ENCODE peak calls at places on chromosomes 6 and 20, in eight cellular contexts. S, J, F, K, L, U, A and Q are unnamed samples.

GRCh38 chr6:39330476-39330875 is 8.0 kb upstream of the KCNK16 start:
- DNase-seq in J (peak; percentile 48), A (no peak), K (no peak), L (no peak), U (no peak), S (peak; percentile 62), F (no peak), Q (peak; percentile 30)

GRCh38 chr6:88662653-88663174 is 300.7 kb downstream of the RNGTT start:
- DNase-seq in K (no peak), F (no peak), U (no peak), A (no peak), J (no peak), L (no peak), S (no peak), Q (no peak)

GRCh38 chr6:79506251-79506650 is 31.0 kb downstream of the LCA5 start:
- DNase-seq in L (peak; percentile 63), A (no peak), K (no peak), U (peak; percentile 7), F (no peak), J (no peak), S (no peak), Q (no peak)

GRCh38 chr6:16731503-16732018 is 29.7 kb downstream of the ATXN1 start:
- DNase-seq in L (no peak), F (peak; percentile 10), K (no peak), U (no peak), A (no peak), S (no peak), J (no peak), Q (no peak)

GRCh38 chr6:49766762-49767161 is 20.3 kb downstream of the PGK2 start:
- DNase-seq in F (no peak), U (no peak), S (no peak), K (no peak), J (no peak), L (no peak), A (no peak), Q (no peak)

GRCh38 chr6:143125455-143125854 is 64.8 kb downstream of the AIG1 start:
- DNase-seq in L (no peak), J (no peak), U (peak; percentile 38), S (no peak), F (no peak), K (no peak), A (no peak), Q (no peak)

GRCh38 chr6:52995913-52996685 is 1.0 kb upstream of the GSTA4 start:
- DNase-seq in L (peak; percentile 81), F (peak; percentile 69), A (peak; percentile 78), S (no peak), J (peak; percentile 34), K (peak; percentile 96), U (peak; percentile 89), Q (peak; percentile 21)

GRCh38 chr6:81793811-81794210 is 41.3 kb upstream of the TENT5A start:
- DNase-seq in S (no peak), U (peak; percentile 42), A (no peak), L (no peak), F (no peak), K (no peak), J (no peak), Q (no peak)

GRCh38 chr6:25640871-25641270 is 11.1 kb upstream of the SCGN start:
- DNase-seq in U (no peak), A (no peak), L (no peak), K (no peak), J (no peak), S (no peak), F (no peak), Q (no peak)

GRCh38 chr6:25640446-25640845 is 11.6 kb upstream of the SCGN start:
- DNase-seq in F (no peak), K (no peak), L (no peak), A (no peak), J (no peak), U (no peak), S (no peak), Q (no peak)

GRCh38 chr6:25641377-25641776 is 10.6 kb upstream of the SCGN start:
- DNase-seq in S (no peak), A (no peak), U (no peak), K (no peak), L (no peak), F (no peak), J (no peak), Q (no peak)

GRCh38 chr6:25642667-25643328 is 9.2 kb upstream of the SCGN start:
- DNase-seq in F (no peak), K (no peak), L (no peak), S (no peak), U (no peak), J (no peak), A (no peak), Q (no peak)

GRCh38 chr6:25641940-25642666 is 9.9 kb upstream of the SCGN start:
- DNase-seq in A (no peak), J (no peak), L (no peak), S (no peak), F (no peak), K (no peak), U (no peak), Q (no peak)
- H3K27ac ChIP-seq in A (no peak overlapping the region), J (no peak overlapping the region), L (no peak overlapping the region), S (no peak overlapping the region), F (no peak overlapping the region), K (no peak overlapping the region), U (no peak overlapping the region), Q (no peak overlapping the region)

GRCh38 chr6:73515204-73516101 is 5.4 kb downstream of the EEF1A1 start:
- DNase-seq in F (peak; percentile 84), K (peak; percentile 85), S (no peak), J (no peak), U (peak; percentile 80), L (peak; percentile 59), A (no peak), Q (peak; percentile 66)

GRCh38 chr6:73514746-73515110 is 6.1 kb downstream of the EEF1A1 start:
- DNase-seq in U (no peak), A (no peak), S (no peak), K (no peak), J (no peak), L (no peak), F (peak; percentile 9), Q (no peak)

GRCh38 chr6:73513496-73513854 is 7.4 kb downstream of the EEF1A1 start:
- DNase-seq in F (peak; percentile 30), K (no peak), A (no peak), L (no peak), U (no peak), J (no peak), S (no peak), Q (no peak)

GRCh38 chr6:73519943-73520687 is 717 bp downstream of the EEF1A1 start:
- DNase-seq in U (peak; percentile 69), S (peak; percentile 73), L (peak; percentile 76), A (peak; percentile 96), J (peak; percentile 64), K (peak; percentile 87), F (peak; percentile 76), Q (peak; percentile 75)

DNA sequence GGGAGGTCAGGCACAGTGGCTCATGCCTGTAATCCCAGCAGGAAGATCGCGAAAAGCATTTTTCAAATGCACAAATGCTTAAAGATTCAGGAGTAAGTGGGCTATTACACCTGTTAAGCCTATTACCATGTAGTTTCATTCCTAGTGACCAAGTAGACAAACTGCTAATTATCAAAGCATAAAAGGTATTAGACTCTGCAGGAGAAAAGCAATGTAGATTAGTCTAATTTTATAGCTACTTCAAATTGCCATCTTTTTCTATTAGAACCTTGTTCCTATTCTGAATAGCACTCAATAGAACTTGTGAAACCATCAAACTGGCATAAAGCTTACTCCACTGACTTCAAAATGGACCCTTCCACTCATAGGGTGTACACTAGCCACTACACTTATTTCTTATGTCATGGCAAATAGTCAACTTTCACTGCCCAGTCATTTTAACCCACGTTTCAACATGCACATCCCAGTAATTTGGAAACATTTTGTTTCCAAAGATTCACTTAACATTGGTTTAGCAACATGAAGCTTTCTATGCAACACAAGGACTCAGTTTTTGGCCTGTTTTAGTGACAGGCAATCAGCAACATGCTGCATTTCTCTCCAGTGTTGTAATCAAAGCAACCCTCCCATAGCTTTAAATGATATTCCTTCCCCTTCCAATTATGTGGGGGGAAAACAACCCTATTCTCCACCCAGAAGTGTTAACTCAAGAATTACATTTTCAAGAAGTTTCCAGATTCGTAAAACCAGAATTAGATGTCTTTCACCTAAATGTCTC is 3.9 kb downstream of the EEF1A1 start:
- DNase-seq in F (peak; percentile 14), S (no peak), K (peak; percentile 25), A (no peak), L (no peak), U (no peak), J (no peak), Q (no peak)
- H3K36me3 ChIP-seq in F (peaks cover 33% of the 10 kb centered on the region), S (no peaks in the 10 kb centered on the region), K (peaks cover 15% of the 10 kb centered on the region), A (no peaks in the 10 kb centered on the region), L (peaks cover 35% of the 10 kb centered on the region), U (peaks cover 20% of the 10 kb centered on the region), J (peaks cover 38% of the 10 kb centered on the region), Q (peaks cover 40% of the 10 kb centered on the region)

DNA sequence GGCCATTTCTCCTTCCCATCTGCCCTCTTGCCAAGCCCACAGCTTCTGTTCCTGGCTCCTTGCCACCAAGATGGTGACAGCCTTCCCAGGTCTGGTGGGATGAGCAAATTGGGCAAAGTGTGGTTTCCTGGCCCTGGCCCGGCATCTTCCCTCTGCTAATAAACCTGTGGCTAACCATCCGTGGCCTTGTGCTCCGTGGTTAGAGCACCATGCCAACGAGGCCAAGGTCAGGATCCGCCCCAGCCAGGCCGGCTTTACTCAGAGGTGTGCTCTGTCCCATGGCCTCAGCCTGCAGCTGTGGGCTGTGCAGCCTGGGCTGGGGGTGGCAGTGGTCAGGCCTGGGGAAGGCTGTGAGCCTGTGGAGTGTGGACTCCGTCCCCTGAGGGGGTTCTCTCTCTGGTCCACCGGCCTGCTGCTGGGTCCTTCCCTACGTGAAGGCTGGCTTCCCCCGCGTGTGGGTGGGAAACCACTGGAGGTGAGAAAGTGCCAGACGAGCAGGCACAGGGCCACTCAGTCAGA is 117.4 kb downstream of the VEGFA start:
- DNase-seq in A (peak; percentile 67), U (peak; percentile 17), K (peak; percentile 40), L (no peak), S (no peak), J (no peak), F (no peak), Q (no peak)
- H3K4me3 ChIP-seq in A (no peak overlapping the region), U (no peak overlapping the region), K (no peak overlapping the region), L (no peak overlapping the region), S (no peak overlapping the region), J (no peak overlapping the region), F (no peak overlapping the region), Q (no peak overlapping the region)

DNA sequence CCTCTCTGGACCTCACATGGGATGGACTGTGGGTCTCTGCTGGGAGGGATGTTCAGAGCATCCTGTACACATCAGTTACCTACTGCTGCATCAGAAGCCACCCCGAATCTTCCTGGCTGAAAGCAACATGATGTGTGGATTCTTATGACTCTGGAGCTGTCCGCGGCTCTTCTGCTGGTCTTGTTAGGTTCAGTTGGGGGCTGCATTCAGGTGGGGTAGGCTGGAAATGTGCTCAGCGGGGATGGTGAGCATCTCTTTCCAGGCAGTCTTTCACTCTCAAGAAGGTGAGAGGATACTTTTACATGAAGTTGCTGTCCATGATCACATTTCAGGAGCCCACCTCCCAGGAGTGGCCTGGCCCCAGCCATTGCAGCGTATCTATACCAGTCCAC is 5.2 kb upstream of the CST5 start:
- DNase-seq in K (no peak), A (no peak), F (no peak), U (no peak), J (no peak), S (no peak), L (no peak), Q (no peak)
- H3K27ac ChIP-seq in K (no peak overlapping the region), A (no peak overlapping the region), F (no peak overlapping the region), U (no peak overlapping the region), J (no peak overlapping the region), S (no peak overlapping the region), L (no peak overlapping the region), Q (no peak overlapping the region)

DNA sequence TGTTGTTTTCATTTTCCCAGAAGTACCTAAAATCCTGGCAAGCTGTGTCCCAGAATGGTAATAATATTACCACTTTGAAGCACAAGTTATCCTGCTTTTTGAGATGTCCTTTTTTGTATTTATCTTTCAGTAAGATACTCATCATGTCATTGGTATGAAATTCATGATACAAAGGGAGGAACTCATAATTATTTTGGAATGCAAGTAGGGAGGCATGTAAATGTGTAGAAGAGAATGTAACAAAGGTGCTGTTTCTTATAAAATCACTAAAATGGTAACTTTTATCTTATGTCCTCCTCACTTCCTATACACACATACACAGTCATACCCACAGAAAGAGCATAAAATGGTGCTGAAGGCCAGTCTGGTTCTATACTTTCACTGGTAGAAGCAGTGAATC is 109.9 kb downstream of the CD2AP start:
- DNase-seq in A (no peak), L (peak; percentile 4), U (peak; percentile 62), J (no peak), K (no peak), F (no peak), S (no peak), Q (no peak)
- H3K36me3 ChIP-seq in A (no peaks in the 10 kb centered on the region), L (peaks cover 2% of the 10 kb centered on the region), U (no peaks in the 10 kb centered on the region), J (peaks cover 41% of the 10 kb centered on the region), K (no peaks in the 10 kb centered on the region), F (peaks cover 7% of the 10 kb centered on the region), S (peaks cover under 1% of the 10 kb centered on the region), Q (no peaks in the 10 kb centered on the region)